ENCODE peak calls at places on chromosomes 7 and 10, in eight cellular contexts. One of them, this sample, is unnamed.

GRCh38 chr10:117750616-117751015 is 208.1 kb downstream of the EMX2 start:
- DNase-seq in DND-41: no peak
- DNase-seq in NB4: no peak
- DNase-seq in K562: no peak
- DNase-seq in SK-N-SH: no peak
- DNase-seq in HFF-Myc: no peak
- DNase-seq in brain microvascular endothelial cell: no peak
- DNase-seq in bronchial epithelial cell: no peak
- DNase-seq in this sample: no peak

GRCh38 chr7:988963-989529 is 6.1 kb downstream of the CYP2W1 start:
- DNase-seq in brain microvascular endothelial cell: no peak
- DNase-seq in NB4: no peak
- DNase-seq in SK-N-SH: no peak
- DNase-seq in K562: no peak
- DNase-seq in DND-41: no peak
- DNase-seq in HFF-Myc: no peak
- DNase-seq in bronchial epithelial cell: no peak
- DNase-seq in this sample: no peak

GRCh38 chr10:117391436-117392205 is 16.4 kb upstream of the PDZD8 start:
- DNase-seq in SK-N-SH: no peak
- DNase-seq in bronchial epithelial cell: peak
- DNase-seq in NB4: no peak
- DNase-seq in brain microvascular endothelial cell: no peak
- DNase-seq in K562: no peak
- DNase-seq in HFF-Myc: no peak
- DNase-seq in DND-41: no peak
- DNase-seq in this sample: no peak

GRCh38 chr7:63900394-63901203 is 98.0 kb upstream of the ZNF722 start:
- DNase-seq in HFF-Myc: no peak
- DNase-seq in NB4: peak
- DNase-seq in brain microvascular endothelial cell: no peak
- DNase-seq in DND-41: peak
- DNase-seq in SK-N-SH: peak
- DNase-seq in K562: peak
- DNase-seq in bronchial epithelial cell: peak
- DNase-seq in this sample: peak

GRCh38 chr10:93501650-93502049 is 5.2 kb downstream of the CEP55 start:
- DNase-seq in NB4: no peak
- DNase-seq in SK-N-SH: no peak
- DNase-seq in DND-41: no peak
- DNase-seq in brain microvascular endothelial cell: no peak
- DNase-seq in HFF-Myc: no peak
- DNase-seq in bronchial epithelial cell: no peak
- DNase-seq in K562: no peak
- DNase-seq in this sample: no peak

GRCh38 chr10:82128527-82128926 is 253.5 kb downstream of the NRG3 start:
- DNase-seq in NB4: no peak
- DNase-seq in DND-41: no peak
- DNase-seq in HFF-Myc: no peak
- DNase-seq in brain microvascular endothelial cell: no peak
- DNase-seq in bronchial epithelial cell: no peak
- DNase-seq in K562: no peak
- DNase-seq in SK-N-SH: no peak
- DNase-seq in this sample: no peak

GRCh38 chr10:116312091-116312490 is 12.2 kb upstream of the CCDC172 start:
- DNase-seq in bronchial epithelial cell: no peak
- DNase-seq in HFF-Myc: no peak
- DNase-seq in DND-41: no peak
- DNase-seq in K562: no peak
- DNase-seq in SK-N-SH: no peak
- DNase-seq in NB4: no peak
- DNase-seq in brain microvascular endothelial cell: no peak
- DNase-seq in this sample: no peak

GRCh38 chr10:65861249-65861648 is 1064.6 kb upstream of the LRRTM3 start:
- DNase-seq in SK-N-SH: no peak
- DNase-seq in HFF-Myc: no peak
- DNase-seq in brain microvascular endothelial cell: peak
- DNase-seq in bronchial epithelial cell: peak
- DNase-seq in K562: no peak
- DNase-seq in NB4: no peak
- DNase-seq in DND-41: no peak
- DNase-seq in this sample: no peak

GRCh38 chr10:24209946-24210491 is 1.1 kb downstream of the KIAA1217 start:
- DNase-seq in bronchial epithelial cell: peak
- DNase-seq in brain microvascular endothelial cell: peak
- DNase-seq in K562: no peak
- DNase-seq in NB4: peak
- DNase-seq in DND-41: no peak
- DNase-seq in SK-N-SH: peak
- DNase-seq in HFF-Myc: peak
- DNase-seq in this sample: no peak

GRCh38 chr10:96267234-96267705 is 4.1 kb downstream of the BLNK start:
- DNase-seq in NB4: no peak
- DNase-seq in DND-41: no peak
- DNase-seq in SK-N-SH: no peak
- DNase-seq in bronchial epithelial cell: peak
- DNase-seq in K562: no peak
- DNase-seq in brain microvascular endothelial cell: no peak
- DNase-seq in HFF-Myc: no peak
- DNase-seq in this sample: no peak

GRCh38 chr10:118948784-118949183 is 80.7 kb upstream of the NANOS1 start:
- DNase-seq in brain microvascular endothelial cell: no peak
- DNase-seq in NB4: no peak
- DNase-seq in K562: no peak
- DNase-seq in bronchial epithelial cell: no peak
- DNase-seq in SK-N-SH: no peak
- DNase-seq in HFF-Myc: no peak
- DNase-seq in DND-41: no peak
- DNase-seq in this sample: no peak

GRCh38 chr10:129614341-129614740 is 147.3 kb downstream of the MGMT start:
- DNase-seq in DND-41: no peak
- DNase-seq in K562: no peak
- DNase-seq in HFF-Myc: no peak
- DNase-seq in SK-N-SH: no peak
- DNase-seq in NB4: no peak
- DNase-seq in brain microvascular endothelial cell: no peak
- DNase-seq in bronchial epithelial cell: no peak
- DNase-seq in this sample: no peak

GRCh38 chr7:130419652-130420051 is 21.2 kb downstream of the CEP41 start:
- DNase-seq in brain microvascular endothelial cell: no peak
- DNase-seq in DND-41: no peak
- DNase-seq in SK-N-SH: no peak
- DNase-seq in bronchial epithelial cell: peak
- DNase-seq in K562: no peak
- DNase-seq in NB4: peak
- DNase-seq in HFF-Myc: no peak
- DNase-seq in this sample: no peak

GRCh38 chr10:32318476-32318896 is 28.5 kb downstream of the EPC1 start:
- DNase-seq in K562: no peak
- DNase-seq in brain microvascular endothelial cell: no peak
- DNase-seq in DND-41: no peak
- DNase-seq in bronchial epithelial cell: no peak
- DNase-seq in SK-N-SH: no peak
- DNase-seq in HFF-Myc: no peak
- DNase-seq in NB4: peak
- DNase-seq in this sample: no peak

GRCh38 chr10:67602268-67602950 is 93.6 kb downstream of the CTNNA3 start:
- DNase-seq in brain microvascular endothelial cell: peak
- DNase-seq in bronchial epithelial cell: peak
- DNase-seq in HFF-Myc: peak
- DNase-seq in NB4: no peak
- DNase-seq in K562: no peak
- DNase-seq in DND-41: no peak
- DNase-seq in SK-N-SH: no peak
- DNase-seq in this sample: no peak

GRCh38 chr7:16644987-16645592 is 464 bp downstream of the ANKMY2 start:
- DNase-seq in brain microvascular endothelial cell: no peak
- DNase-seq in DND-41: no peak
- DNase-seq in HFF-Myc: no peak
- DNase-seq in bronchial epithelial cell: no peak
- DNase-seq in K562: peak
- DNase-seq in NB4: no peak
- DNase-seq in SK-N-SH: peak
- DNase-seq in this sample: no peak

GRCh38 chr7:28725045-28725630 is 233.0 kb downstream of the TRIL start:
- DNase-seq in bronchial epithelial cell: no peak
- DNase-seq in SK-N-SH: no peak
- DNase-seq in NB4: no peak
- DNase-seq in HFF-Myc: no peak
- DNase-seq in DND-41: no peak
- DNase-seq in K562: no peak
- DNase-seq in brain microvascular endothelial cell: no peak
- DNase-seq in this sample: no peak

GRCh38 chr7:28446131-28446530 is 33.8 kb downstream of the CREB5 start:
- DNase-seq in SK-N-SH: no peak
- DNase-seq in NB4: no peak
- DNase-seq in DND-41: no peak
- DNase-seq in brain microvascular endothelial cell: no peak
- DNase-seq in HFF-Myc: no peak
- DNase-seq in K562: no peak
- DNase-seq in bronchial epithelial cell: no peak
- DNase-seq in this sample: no peak

GRCh38 chr10:27525819-27526218 is 21.7 kb downstream of the RAB18 start:
- DNase-seq in NB4: peak
- DNase-seq in HFF-Myc: peak
- DNase-seq in brain microvascular endothelial cell: no peak
- DNase-seq in K562: no peak
- DNase-seq in SK-N-SH: no peak
- DNase-seq in bronchial epithelial cell: no peak
- DNase-seq in DND-41: no peak
- DNase-seq in this sample: no peak

GRCh38 chr10:79316671-79317431 is 30.4 kb upstream of the PPIF start:
- DNase-seq in K562: no peak
- DNase-seq in DND-41: peak
- DNase-seq in HFF-Myc: no peak
- DNase-seq in brain microvascular endothelial cell: no peak
- DNase-seq in bronchial epithelial cell: no peak
- DNase-seq in SK-N-SH: peak
- DNase-seq in NB4: peak
- DNase-seq in this sample: no peak

GRCh38 chr10:4812952-4813351 is 13.1 kb upstream of the AKR1E2 start:
- DNase-seq in SK-N-SH: no peak
- DNase-seq in bronchial epithelial cell: peak
- DNase-seq in HFF-Myc: peak
- DNase-seq in K562: no peak
- DNase-seq in brain microvascular endothelial cell: peak
- DNase-seq in DND-41: peak
- DNase-seq in NB4: no peak
- DNase-seq in this sample: no peak

GRCh38 chr7:54985405-54986360 is 33.1 kb upstream of the EGFR start:
- DNase-seq in brain microvascular endothelial cell: peak
- DNase-seq in K562: no peak
- DNase-seq in bronchial epithelial cell: peak
- DNase-seq in DND-41: no peak
- DNase-seq in HFF-Myc: peak
- DNase-seq in NB4: no peak
- DNase-seq in SK-N-SH: no peak
- DNase-seq in this sample: no peak

GRCh38 chr7:99514050-99514449 is 9.6 kb downstream of the ZKSCAN5 start:
- DNase-seq in bronchial epithelial cell: peak
- DNase-seq in SK-N-SH: no peak
- DNase-seq in brain microvascular endothelial cell: no peak
- DNase-seq in K562: no peak
- DNase-seq in NB4: no peak
- DNase-seq in DND-41: no peak
- DNase-seq in HFF-Myc: no peak
- DNase-seq in this sample: no peak

GRCh38 chr10:100100651-100101525 is 19.2 kb upstream of the CPN1 start:
- DNase-seq in brain microvascular endothelial cell: peak
- DNase-seq in HFF-Myc: peak
- DNase-seq in NB4: peak
- DNase-seq in K562: no peak
- DNase-seq in SK-N-SH: no peak
- DNase-seq in bronchial epithelial cell: peak
- DNase-seq in DND-41: no peak
- DNase-seq in this sample: no peak
- TF ChIP-seq CTCF in brain microvascular endothelial cell: peak
- TF ChIP-seq CTCF in HFF-Myc: no peak
- TF ChIP-seq CTCF in NB4: peak
- TF ChIP-seq CTCF in K562: peak
- TF ChIP-seq CTCF in SK-N-SH: peak
- TF ChIP-seq CTCF in bronchial epithelial cell: peak
- TF ChIP-seq CTCF in DND-41: no peak
- TF ChIP-seq CTCF in this sample: peak

GRCh38 chr10:13989616-13990015 is 341.1 kb downstream of the FRMD4A start:
- DNase-seq in SK-N-SH: no peak
- DNase-seq in DND-41: no peak
- DNase-seq in NB4: no peak
- DNase-seq in HFF-Myc: no peak
- DNase-seq in brain microvascular endothelial cell: no peak
- DNase-seq in K562: no peak
- DNase-seq in bronchial epithelial cell: peak
- DNase-seq in this sample: no peak

GRCh38 chr10:13993169-13993568 is 337.6 kb downstream of the FRMD4A start:
- DNase-seq in DND-41: no peak
- DNase-seq in bronchial epithelial cell: no peak
- DNase-seq in NB4: no peak
- DNase-seq in brain microvascular endothelial cell: no peak
- DNase-seq in K562: no peak
- DNase-seq in HFF-Myc: no peak
- DNase-seq in SK-N-SH: no peak
- DNase-seq in this sample: no peak

GRCh38 chr10:13990918-13991317 is 339.8 kb downstream of the FRMD4A start:
- DNase-seq in NB4: no peak
- DNase-seq in HFF-Myc: no peak
- DNase-seq in DND-41: no peak
- DNase-seq in SK-N-SH: no peak
- DNase-seq in K562: no peak
- DNase-seq in bronchial epithelial cell: no peak
- DNase-seq in brain microvascular endothelial cell: peak
- DNase-seq in this sample: no peak

GRCh38 chr10:13990392-13990805 is 340.3 kb downstream of the FRMD4A start:
- DNase-seq in K562: no peak
- DNase-seq in NB4: no peak
- DNase-seq in DND-41: no peak
- DNase-seq in SK-N-SH: no peak
- DNase-seq in HFF-Myc: no peak
- DNase-seq in brain microvascular endothelial cell: no peak
- DNase-seq in bronchial epithelial cell: no peak
- DNase-seq in this sample: no peak

GRCh38 chr10:13991353-13991752 is 339.4 kb downstream of the FRMD4A start:
- DNase-seq in NB4: no peak
- DNase-seq in brain microvascular endothelial cell: no peak
- DNase-seq in SK-N-SH: no peak
- DNase-seq in K562: no peak
- DNase-seq in bronchial epithelial cell: no peak
- DNase-seq in HFF-Myc: no peak
- DNase-seq in DND-41: no peak
- DNase-seq in this sample: no peak
- TF ChIP-seq CTCF in NB4: no peak
- TF ChIP-seq CTCF in brain microvascular endothelial cell: peak
- TF ChIP-seq CTCF in SK-N-SH: peak
- TF ChIP-seq CTCF in K562: no peak
- TF ChIP-seq CTCF in bronchial epithelial cell: no peak
- TF ChIP-seq CTCF in HFF-Myc: no peak
- TF ChIP-seq CTCF in DND-41: no peak
- TF ChIP-seq CTCF in this sample: no peak

GRCh38 chr10:102963237-102963886 is 45.3 kb downstream of the CNNM2 start:
- DNase-seq in SK-N-SH: peak
- DNase-seq in bronchial epithelial cell: no peak
- DNase-seq in K562: no peak
- DNase-seq in HFF-Myc: peak
- DNase-seq in NB4: no peak
- DNase-seq in DND-41: no peak
- DNase-seq in brain microvascular endothelial cell: no peak
- DNase-seq in this sample: no peak
- TF ChIP-seq CTCF in SK-N-SH: peak
- TF ChIP-seq CTCF in bronchial epithelial cell: no peak
- TF ChIP-seq CTCF in K562: no peak
- TF ChIP-seq CTCF in HFF-Myc: no peak
- TF ChIP-seq CTCF in NB4: no peak
- TF ChIP-seq CTCF in DND-41: no peak
- TF ChIP-seq CTCF in brain microvascular endothelial cell: no peak
- TF ChIP-seq CTCF in this sample: no peak

GRCh38 chr10:70145666-70146488 is 623 bp downstream of the TYSND1 start:
- DNase-seq in NB4: peak
- DNase-seq in HFF-Myc: peak
- DNase-seq in SK-N-SH: peak
- DNase-seq in K562: peak
- DNase-seq in DND-41: peak
- DNase-seq in brain microvascular endothelial cell: peak
- DNase-seq in bronchial epithelial cell: peak
- DNase-seq in this sample: no peak
- TF ChIP-seq CTCF in NB4: peak
- TF ChIP-seq CTCF in HFF-Myc: peak
- TF ChIP-seq CTCF in SK-N-SH: peak
- TF ChIP-seq CTCF in K562: no peak
- TF ChIP-seq CTCF in DND-41: peak
- TF ChIP-seq CTCF in brain microvascular endothelial cell: peak
- TF ChIP-seq CTCF in bronchial epithelial cell: peak
- TF ChIP-seq CTCF in this sample: peak

This sample was measured in D721Med.